ENCODE peak calls at places on chromosomes 5 and 9, in ten cellular contexts. One of them, this sample, is unnamed.

GRCh38 chr9:16458696-16459420 is 411.6 kb downstream of the BNC2 start:
- DNase-seq in SIG-M5: no peak
- DNase-seq in endothelial cell: no peak
- DNase-seq in NCI-H774: peak
- DNase-seq in NCI-H1417: peak
- DNase-seq in GM23338: no peak
- DNase-seq in activated T-cell treated with anti-CD3 and anti-CD28 coated beads for 24 hours: no peak
- DNase-seq in RPMI8226: peak
- DNase-seq in esophagus squamous epithelium: no peak
- DNase-seq in CD4-positive, CD25-positive, alpha-beta regulatory T cell: no peak
- DNase-seq in this sample: no peak

GRCh38 chr9:92190536-92190790 is 75.2 kb upstream of the SPTLC1 start:
- DNase-seq in SIG-M5: no peak
- DNase-seq in endothelial cell: no peak
- DNase-seq in NCI-H774: no peak
- DNase-seq in NCI-H1417: no peak
- DNase-seq in GM23338: no peak
- DNase-seq in activated T-cell treated with anti-CD3 and anti-CD28 coated beads for 24 hours: no peak
- DNase-seq in RPMI8226: no peak
- DNase-seq in esophagus squamous epithelium: no peak
- DNase-seq in CD4-positive, CD25-positive, alpha-beta regulatory T cell: no peak
- DNase-seq in this sample: no peak

GRCh38 chr5:150604894-150605440 is 35.5 kb upstream of the SYNPO start:
- DNase-seq in SIG-M5: no peak
- DNase-seq in endothelial cell: no peak
- DNase-seq in NCI-H774: no peak
- DNase-seq in NCI-H1417: no peak
- DNase-seq in GM23338: no peak
- DNase-seq in activated T-cell treated with anti-CD3 and anti-CD28 coated beads for 24 hours: no peak
- DNase-seq in RPMI8226: no peak
- DNase-seq in esophagus squamous epithelium: no peak
- DNase-seq in CD4-positive, CD25-positive, alpha-beta regulatory T cell: no peak
- DNase-seq in this sample: no peak

GRCh38 chr9:5274770-5275169 is 29.7 kb downstream of the RLN2 start:
- DNase-seq in SIG-M5: no peak
- DNase-seq in endothelial cell: no peak
- DNase-seq in NCI-H774: no peak
- DNase-seq in NCI-H1417: no peak
- DNase-seq in GM23338: no peak
- DNase-seq in activated T-cell treated with anti-CD3 and anti-CD28 coated beads for 24 hours: no peak
- DNase-seq in RPMI8226: no peak
- DNase-seq in esophagus squamous epithelium: no peak
- DNase-seq in CD4-positive, CD25-positive, alpha-beta regulatory T cell: no peak
- DNase-seq in this sample: no peak

GRCh38 chr9:6592231-6592630 is 53.3 kb downstream of the GLDC start:
- DNase-seq in SIG-M5: no peak
- DNase-seq in endothelial cell: no peak
- DNase-seq in NCI-H774: no peak
- DNase-seq in NCI-H1417: no peak
- DNase-seq in GM23338: no peak
- DNase-seq in activated T-cell treated with anti-CD3 and anti-CD28 coated beads for 24 hours: no peak
- DNase-seq in RPMI8226: no peak
- DNase-seq in esophagus squamous epithelium: no peak
- DNase-seq in CD4-positive, CD25-positive, alpha-beta regulatory T cell: no peak
- DNase-seq in this sample: no peak

GRCh38 chr5:169296456-169297220 is 4.3 kb downstream of the SLIT3 start:
- DNase-seq in SIG-M5: no peak
- DNase-seq in endothelial cell: no peak
- DNase-seq in NCI-H774: no peak
- DNase-seq in NCI-H1417: peak
- DNase-seq in GM23338: no peak
- DNase-seq in activated T-cell treated with anti-CD3 and anti-CD28 coated beads for 24 hours: no peak
- DNase-seq in RPMI8226: no peak
- DNase-seq in esophagus squamous epithelium: no peak
- DNase-seq in CD4-positive, CD25-positive, alpha-beta regulatory T cell: no peak
- DNase-seq in this sample: no peak

GRCh38 chr5:68884144-68884754 is 209.6 kb upstream of the SLC30A5 start:
- DNase-seq in SIG-M5: no peak
- DNase-seq in endothelial cell: no peak
- DNase-seq in NCI-H774: no peak
- DNase-seq in NCI-H1417: no peak
- DNase-seq in GM23338: no peak
- DNase-seq in activated T-cell treated with anti-CD3 and anti-CD28 coated beads for 24 hours: no peak
- DNase-seq in RPMI8226: no peak
- DNase-seq in esophagus squamous epithelium: no peak
- DNase-seq in CD4-positive, CD25-positive, alpha-beta regulatory T cell: peak
- DNase-seq in this sample: no peak

GRCh38 chr9:96299823-96300222 is 2.2 kb downstream of the HSD17B3 start:
- DNase-seq in SIG-M5: no peak
- DNase-seq in endothelial cell: no peak
- DNase-seq in NCI-H774: no peak
- DNase-seq in NCI-H1417: no peak
- DNase-seq in GM23338: no peak
- DNase-seq in activated T-cell treated with anti-CD3 and anti-CD28 coated beads for 24 hours: no peak
- DNase-seq in RPMI8226: no peak
- DNase-seq in esophagus squamous epithelium: no peak
- DNase-seq in CD4-positive, CD25-positive, alpha-beta regulatory T cell: no peak
- DNase-seq in this sample: no peak

GRCh38 chr9:78133751-78134150 is 102.1 kb upstream of the CEP78 start:
- DNase-seq in SIG-M5: no peak
- DNase-seq in endothelial cell: no peak
- DNase-seq in NCI-H774: no peak
- DNase-seq in NCI-H1417: no peak
- DNase-seq in GM23338: no peak
- DNase-seq in activated T-cell treated with anti-CD3 and anti-CD28 coated beads for 24 hours: no peak
- DNase-seq in RPMI8226: no peak
- DNase-seq in esophagus squamous epithelium: no peak
- DNase-seq in CD4-positive, CD25-positive, alpha-beta regulatory T cell: no peak
- DNase-seq in this sample: peak

GRCh38 chr9:95018099-95018927 is 291.8 kb downstream of the AOPEP start:
- DNase-seq in SIG-M5: no peak
- DNase-seq in endothelial cell: no peak
- DNase-seq in NCI-H774: no peak
- DNase-seq in NCI-H1417: no peak
- DNase-seq in GM23338: peak
- DNase-seq in activated T-cell treated with anti-CD3 and anti-CD28 coated beads for 24 hours: no peak
- DNase-seq in RPMI8226: no peak
- DNase-seq in esophagus squamous epithelium: no peak
- DNase-seq in CD4-positive, CD25-positive, alpha-beta regulatory T cell: no peak
- DNase-seq in this sample: no peak

GRCh38 chr9:134220311-134220710 is 55.9 kb upstream of the RNU6ATAC start:
- DNase-seq in SIG-M5: no peak
- DNase-seq in endothelial cell: no peak
- DNase-seq in NCI-H774: no peak
- DNase-seq in NCI-H1417: no peak
- DNase-seq in GM23338: no peak
- DNase-seq in activated T-cell treated with anti-CD3 and anti-CD28 coated beads for 24 hours: no peak
- DNase-seq in RPMI8226: no peak
- DNase-seq in esophagus squamous epithelium: no peak
- DNase-seq in CD4-positive, CD25-positive, alpha-beta regulatory T cell: no peak
- DNase-seq in this sample: no peak

GRCh38 chr5:157253547-157253946 is 12.4 kb upstream of the CYFIP2 start:
- DNase-seq in SIG-M5: no peak
- DNase-seq in endothelial cell: peak
- DNase-seq in NCI-H774: peak
- DNase-seq in NCI-H1417: peak
- DNase-seq in GM23338: peak
- DNase-seq in activated T-cell treated with anti-CD3 and anti-CD28 coated beads for 24 hours: no peak
- DNase-seq in RPMI8226: peak
- DNase-seq in esophagus squamous epithelium: no peak
- DNase-seq in CD4-positive, CD25-positive, alpha-beta regulatory T cell: no peak
- DNase-seq in this sample: no peak

GRCh38 chr5:7473668-7474215 is 77.8 kb downstream of the ADCY2 start:
- DNase-seq in SIG-M5: no peak
- DNase-seq in endothelial cell: no peak
- DNase-seq in NCI-H774: no peak
- DNase-seq in NCI-H1417: no peak
- DNase-seq in GM23338: peak
- DNase-seq in activated T-cell treated with anti-CD3 and anti-CD28 coated beads for 24 hours: no peak
- DNase-seq in RPMI8226: no peak
- DNase-seq in esophagus squamous epithelium: no peak
- DNase-seq in CD4-positive, CD25-positive, alpha-beta regulatory T cell: no peak
- DNase-seq in this sample: no peak

GRCh38 chr9:135229701-135230385 is 142.4 kb downstream of the OLFM1 start:
- DNase-seq in SIG-M5: no peak
- DNase-seq in endothelial cell: no peak
- DNase-seq in NCI-H774: no peak
- DNase-seq in NCI-H1417: no peak
- DNase-seq in GM23338: no peak
- DNase-seq in activated T-cell treated with anti-CD3 and anti-CD28 coated beads for 24 hours: no peak
- DNase-seq in RPMI8226: no peak
- DNase-seq in esophagus squamous epithelium: no peak
- DNase-seq in CD4-positive, CD25-positive, alpha-beta regulatory T cell: no peak
- DNase-seq in this sample: no peak

GRCh38 chr5:34866989-34867471 is 28.1 kb downstream of the TTC23L start:
- DNase-seq in SIG-M5: no peak
- DNase-seq in endothelial cell: no peak
- DNase-seq in NCI-H774: no peak
- DNase-seq in NCI-H1417: no peak
- DNase-seq in GM23338: no peak
- DNase-seq in activated T-cell treated with anti-CD3 and anti-CD28 coated beads for 24 hours: no peak
- DNase-seq in RPMI8226: no peak
- DNase-seq in esophagus squamous epithelium: no peak
- DNase-seq in CD4-positive, CD25-positive, alpha-beta regulatory T cell: no peak
- DNase-seq in this sample: no peak

GRCh38 chr5:91885291-91886265 is 502.5 kb upstream of the ARRDC3 start:
- DNase-seq in SIG-M5: no peak
- DNase-seq in endothelial cell: no peak
- DNase-seq in NCI-H774: no peak
- DNase-seq in NCI-H1417: peak
- DNase-seq in GM23338: no peak
- DNase-seq in activated T-cell treated with anti-CD3 and anti-CD28 coated beads for 24 hours: no peak
- DNase-seq in RPMI8226: no peak
- DNase-seq in esophagus squamous epithelium: no peak
- DNase-seq in CD4-positive, CD25-positive, alpha-beta regulatory T cell: no peak
- DNase-seq in this sample: no peak

GRCh38 chr5:17304282-17304681 is 86.9 kb downstream of the BASP1 start:
- DNase-seq in SIG-M5: no peak
- DNase-seq in endothelial cell: no peak
- DNase-seq in NCI-H774: no peak
- DNase-seq in NCI-H1417: no peak
- DNase-seq in GM23338: no peak
- DNase-seq in activated T-cell treated with anti-CD3 and anti-CD28 coated beads for 24 hours: no peak
- DNase-seq in RPMI8226: no peak
- DNase-seq in esophagus squamous epithelium: no peak
- DNase-seq in CD4-positive, CD25-positive, alpha-beta regulatory T cell: no peak
- DNase-seq in this sample: no peak